ENCODE peak calls at places on chromosomes 16 and 17, in ten cellular contexts. I is NCI-H1092 treated with DMSO at 0.1 percent for 48 hours; X is stimulated activated CD8-positive, alpha-beta memory T cell treated with anti-CD3 and anti-CD28 coated beads, Interleukin-12 subunit alpha, Interleukin-12 subunit beta, amount 100 ng/mL, for 1 hour; Y is NCI-H2029; Z is H7; O is frontal cortex; F is effector memory CD8-positive, alpha-beta T cell; A is activated naive CD8-positive, alpha-beta T cell treated with anti-CD3 and anti-CD28 coated beads, Interleukin-2, amount 50 U/mL, for 24 hours; E is germinal center; H is heart left ventricle. W is an unnamed sample.

GRCh38 chr17:1496814-1497325 is 4.4 kb upstream of the MYO1C start:
- DNase-seq in I (no peak), X (no peak), Y (no peak), Z (no peak), O (no peak), F (no peak), A (no peak), E (no peak), H (no peak), W (no peak)

GRCh38 chr17:62627219-62627903 is at the start of gene MRC2:
- DNase-seq in I (no peak), X (no peak), Y (no peak), Z (peak), O (peak), F (no peak), A (peak), E (peak), H (peak), W (peak)

GRCh38 chr16:69890114-69890890 is 60.8 kb upstream of the CLEC18A start:
- DNase-seq in I (peak), X (no peak), Y (peak), Z (peak), O (peak), F (no peak), A (no peak), E (no peak), H (peak), W (peak)

GRCh38 chr17:36503456-36504155 is 17.1 kb downstream of the ZNHIT3 start:
- DNase-seq in I (no peak), X (no peak), Y (no peak), Z (no peak), O (no peak), F (no peak), A (no peak), E (no peak), H (peak), W (no peak)

GRCh38 chr16:20660325-20660724 is 37.2 kb downstream of the ACSM1 start:
- DNase-seq in I (no peak), X (no peak), Y (no peak), Z (no peak), O (no peak), F (no peak), A (no peak), E (no peak), H (no peak), W (no peak)

GRCh38 chr16:71357681-71358080 is 842 bp upstream of the CALB2 start:
- DNase-seq in I (peak), X (no peak), Y (no peak), Z (peak), O (no peak), F (no peak), A (no peak), E (no peak), H (no peak), W (no peak)

GRCh38 chr17:82217530-82218204 is 5.0 kb upstream of the CCDC57 start:
- DNase-seq in I (no peak), X (no peak), Y (no peak), Z (peak), O (no peak), F (no peak), A (no peak), E (no peak), H (peak), W (peak)

GRCh38 chr16:79098897-79099296 is 501.6 kb downstream of the MAF start:
- DNase-seq in I (no peak), X (no peak), Y (no peak), Z (no peak), O (no peak), F (no peak), A (no peak), E (no peak), H (no peak), W (no peak)

GRCh38 chr16:63655846-63656245 is 1466.0 kb downstream of the CDH11 start:
- DNase-seq in I (no peak), X (no peak), Y (no peak), Z (no peak), O (no peak), F (no peak), A (no peak), E (no peak), H (no peak), W (no peak)

GRCh38 chr16:87344931-87345631 is 27.9 kb upstream of the C16orf95 start:
- DNase-seq in I (no peak), X (peak), Y (no peak), Z (peak), O (no peak), F (peak), A (peak), E (no peak), H (peak), W (no peak)

GRCh38 chr16:2146739-2147138 is 1.7 kb upstream of the RAB26 start:
- DNase-seq in I (no peak), X (no peak), Y (no peak), Z (no peak), O (no peak), F (no peak), A (no peak), E (no peak), H (peak), W (no peak)

GRCh38 chr17:34542700-34543336 is 36.6 kb upstream of the TMEM132E start:
- DNase-seq in I (peak), X (peak), Y (no peak), Z (peak), O (no peak), F (peak), A (peak), E (peak), H (no peak), W (no peak)